ENCODE peak calls at places on chromosomes 2 and 18, in ten cellular contexts. One of them, this sample, is unnamed.
A peak's percentile ranks its signal among the peaks of the same experiment; 100 is the strongest.

GRCh38 chr2:101200714-101201113 is 49.5 kb upstream of the TBC1D8 start:
- DNase-seq in GM12878: no peak
- DNase-seq in neural progenitor cell: no peak
- DNase-seq in transverse colon: no peak
- DNase-seq in fibroblast of lung: peak; percentile 69
- DNase-seq in coronary artery: no peak
- DNase-seq in RWPE1: peak; percentile 61
- DNase-seq in naive thymus-derived CD4-positive, alpha-beta T cell: no peak
- DNase-seq in MM.1S: no peak
- DNase-seq in A549: no peak
- DNase-seq in this sample: no peak

GRCh38 chr18:45920367-45920766 is 46.8 kb downstream of the EPG5 start:
- DNase-seq in fibroblast of lung: peak; percentile 70
- DNase-seq in RWPE1: peak; percentile 48
- DNase-seq in transverse colon: peak; percentile 60
- DNase-seq in GM12878: no peak
- DNase-seq in MM.1S: no peak
- DNase-seq in neural progenitor cell: no peak
- DNase-seq in coronary artery: no peak
- DNase-seq in naive thymus-derived CD4-positive, alpha-beta T cell: no peak
- DNase-seq in A549: no peak
- DNase-seq in this sample: peak; percentile 48

GRCh38 chr2:30239308-30240161 is 8.2 kb downstream of the LBH start:
- DNase-seq in fibroblast of lung: peak; percentile 83
- DNase-seq in naive thymus-derived CD4-positive, alpha-beta T cell: peak; percentile 76
- DNase-seq in A549: peak; percentile 89
- DNase-seq in transverse colon: peak; percentile 79
- DNase-seq in MM.1S: peak; percentile 63
- DNase-seq in GM12878: no peak
- DNase-seq in coronary artery: peak; percentile 88
- DNase-seq in neural progenitor cell: peak; percentile 69
- DNase-seq in RWPE1: peak; percentile 56
- DNase-seq in this sample: no peak

GRCh38 chr2:187302146-187302545 is 145.9 kb downstream of the CALCRL start:
- DNase-seq in MM.1S: no peak
- DNase-seq in transverse colon: no peak
- DNase-seq in GM12878: no peak
- DNase-seq in neural progenitor cell: no peak
- DNase-seq in coronary artery: no peak
- DNase-seq in RWPE1: no peak
- DNase-seq in A549: no peak
- DNase-seq in naive thymus-derived CD4-positive, alpha-beta T cell: no peak
- DNase-seq in fibroblast of lung: peak; percentile 74
- DNase-seq in this sample: no peak

GRCh38 chr2:210567279-210567678 is 10.9 kb downstream of the CPS1 start:
- DNase-seq in naive thymus-derived CD4-positive, alpha-beta T cell: no peak
- DNase-seq in GM12878: no peak
- DNase-seq in MM.1S: no peak
- DNase-seq in coronary artery: no peak
- DNase-seq in fibroblast of lung: no peak
- DNase-seq in A549: no peak
- DNase-seq in neural progenitor cell: no peak
- DNase-seq in RWPE1: no peak
- DNase-seq in transverse colon: no peak
- DNase-seq in this sample: no peak

GRCh38 chr2:20291846-20292408 is 58.7 kb downstream of the PUM2 start:
- DNase-seq in neural progenitor cell: peak; percentile 31
- DNase-seq in A549: no peak
- DNase-seq in coronary artery: no peak
- DNase-seq in GM12878: no peak
- DNase-seq in RWPE1: no peak
- DNase-seq in MM.1S: no peak
- DNase-seq in fibroblast of lung: no peak
- DNase-seq in transverse colon: no peak
- DNase-seq in naive thymus-derived CD4-positive, alpha-beta T cell: no peak
- DNase-seq in this sample: no peak

GRCh38 chr2:64243081-64244048 is 99.1 kb upstream of the PELI1 start:
- DNase-seq in neural progenitor cell: no peak
- DNase-seq in MM.1S: no peak
- DNase-seq in fibroblast of lung: no peak
- DNase-seq in RWPE1: no peak
- DNase-seq in transverse colon: no peak
- DNase-seq in A549: no peak
- DNase-seq in coronary artery: no peak
- DNase-seq in naive thymus-derived CD4-positive, alpha-beta T cell: no peak
- DNase-seq in GM12878: no peak
- DNase-seq in this sample: no peak

GRCh38 chr2:239285932-239286230 is 114.9 kb downstream of the HDAC4 start:
- DNase-seq in MM.1S: no peak
- DNase-seq in RWPE1: no peak
- DNase-seq in transverse colon: no peak
- DNase-seq in neural progenitor cell: no peak
- DNase-seq in A549: no peak
- DNase-seq in GM12878: no peak
- DNase-seq in naive thymus-derived CD4-positive, alpha-beta T cell: no peak
- DNase-seq in fibroblast of lung: no peak
- DNase-seq in coronary artery: no peak
- DNase-seq in this sample: no peak

GRCh38 chr2:239734436-239735005 is 290.6 kb downstream of the NDUFA10 start:
- DNase-seq in transverse colon: no peak
- DNase-seq in coronary artery: no peak
- DNase-seq in fibroblast of lung: no peak
- DNase-seq in RWPE1: no peak
- DNase-seq in MM.1S: no peak
- DNase-seq in GM12878: no peak
- DNase-seq in neural progenitor cell: no peak
- DNase-seq in naive thymus-derived CD4-positive, alpha-beta T cell: no peak
- DNase-seq in A549: no peak
- DNase-seq in this sample: no peak

GRCh38 chr18:76450912-76451421 is 44.1 kb downstream of the ZNF516 start:
- DNase-seq in transverse colon: peak; percentile 42
- DNase-seq in MM.1S: no peak
- DNase-seq in fibroblast of lung: peak; percentile 79
- DNase-seq in RWPE1: no peak
- DNase-seq in coronary artery: peak; percentile 80
- DNase-seq in GM12878: peak; percentile 37
- DNase-seq in neural progenitor cell: peak; percentile 60
- DNase-seq in naive thymus-derived CD4-positive, alpha-beta T cell: no peak
- DNase-seq in A549: no peak
- DNase-seq in this sample: no peak

GRCh38 chr2:68853035-68853434 is 18.2 kb downstream of the BMP10 start:
- DNase-seq in transverse colon: no peak
- DNase-seq in naive thymus-derived CD4-positive, alpha-beta T cell: no peak
- DNase-seq in GM12878: no peak
- DNase-seq in MM.1S: no peak
- DNase-seq in fibroblast of lung: peak; percentile 21
- DNase-seq in coronary artery: no peak
- DNase-seq in neural progenitor cell: no peak
- DNase-seq in A549: no peak
- DNase-seq in RWPE1: no peak
- DNase-seq in this sample: no peak

GRCh38 chr2:68849579-68850030 is 21.6 kb downstream of the BMP10 start:
- DNase-seq in neural progenitor cell: no peak
- DNase-seq in coronary artery: no peak
- DNase-seq in GM12878: no peak
- DNase-seq in A549: no peak
- DNase-seq in fibroblast of lung: peak; percentile 16
- DNase-seq in RWPE1: no peak
- DNase-seq in transverse colon: no peak
- DNase-seq in MM.1S: no peak
- DNase-seq in naive thymus-derived CD4-positive, alpha-beta T cell: no peak
- DNase-seq in this sample: no peak

GRCh38 chr2:68847751-68848150 is 23.4 kb downstream of the BMP10 start:
- DNase-seq in GM12878: no peak
- DNase-seq in fibroblast of lung: no peak
- DNase-seq in naive thymus-derived CD4-positive, alpha-beta T cell: no peak
- DNase-seq in MM.1S: no peak
- DNase-seq in A549: no peak
- DNase-seq in RWPE1: no peak
- DNase-seq in transverse colon: no peak
- DNase-seq in neural progenitor cell: no peak
- DNase-seq in coronary artery: no peak
- DNase-seq in this sample: no peak

GRCh38 chr2:68853915-68854314 is 17.3 kb downstream of the BMP10 start:
- DNase-seq in naive thymus-derived CD4-positive, alpha-beta T cell: no peak
- DNase-seq in transverse colon: no peak
- DNase-seq in GM12878: no peak
- DNase-seq in A549: no peak
- DNase-seq in coronary artery: no peak
- DNase-seq in neural progenitor cell: no peak
- DNase-seq in MM.1S: no peak
- DNase-seq in fibroblast of lung: no peak
- DNase-seq in RWPE1: no peak
- DNase-seq in this sample: no peak

DNA sequence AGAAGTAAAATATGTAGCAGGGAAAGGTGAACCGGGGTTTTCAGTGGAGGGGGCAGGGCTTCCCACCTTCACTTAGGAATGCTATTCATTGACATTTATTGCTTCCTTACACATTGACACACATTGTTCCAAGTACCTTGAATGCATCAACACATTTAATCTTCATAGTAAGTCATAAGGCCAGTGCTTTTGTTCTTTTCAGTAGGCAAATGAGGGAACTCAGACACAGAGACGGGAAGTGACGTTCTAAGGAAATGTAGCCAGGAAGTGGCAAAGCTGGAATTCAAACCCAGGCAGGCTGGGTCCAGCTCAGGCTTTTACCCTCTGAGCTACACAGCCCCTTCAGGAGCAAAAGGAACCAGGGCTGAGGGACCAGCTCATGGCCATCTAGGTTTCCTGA is 20.7 kb downstream of the BMP10 start:
- DNase-seq in GM12878: no peak
- DNase-seq in RWPE1: no peak
- DNase-seq in fibroblast of lung: no peak
- DNase-seq in neural progenitor cell: no peak
- DNase-seq in A549: no peak
- DNase-seq in naive thymus-derived CD4-positive, alpha-beta T cell: no peak
- DNase-seq in MM.1S: no peak
- DNase-seq in transverse colon: no peak
- DNase-seq in coronary artery: no peak
- DNase-seq in this sample: no peak
- H3K27ac ChIP-seq in GM12878: no peak overlapping the region
- H3K27ac ChIP-seq in RWPE1: no peak overlapping the region
- H3K27ac ChIP-seq in fibroblast of lung: no peak overlapping the region
- H3K27ac ChIP-seq in neural progenitor cell: no peak overlapping the region
- H3K27ac ChIP-seq in A549: no peak overlapping the region
- H3K27ac ChIP-seq in naive thymus-derived CD4-positive, alpha-beta T cell: no peak overlapping the region
- H3K27ac ChIP-seq in MM.1S: no peak overlapping the region
- H3K27ac ChIP-seq in transverse colon: no peak overlapping the region
- H3K27ac ChIP-seq in coronary artery: no peak overlapping the region
- H3K27ac ChIP-seq in this sample: no peak overlapping the region

GRCh38 chr18:44736664-44737063 is 56.0 kb downstream of the SETBP1 start:
- DNase-seq in fibroblast of lung: no peak
- DNase-seq in transverse colon: no peak
- DNase-seq in A549: no peak
- DNase-seq in GM12878: no peak
- DNase-seq in naive thymus-derived CD4-positive, alpha-beta T cell: no peak
- DNase-seq in MM.1S: no peak
- DNase-seq in RWPE1: no peak
- DNase-seq in coronary artery: no peak
- DNase-seq in neural progenitor cell: no peak
- DNase-seq in this sample: no peak
- H3K27ac ChIP-seq in fibroblast of lung: no peak overlapping the region
- H3K27ac ChIP-seq in transverse colon: no peak overlapping the region
- H3K27ac ChIP-seq in A549: peak overlapping the region; percentile 21
- H3K27ac ChIP-seq in GM12878: no peak overlapping the region
- H3K27ac ChIP-seq in naive thymus-derived CD4-positive, alpha-beta T cell: no peak overlapping the region
- H3K27ac ChIP-seq in MM.1S: no peak overlapping the region
- H3K27ac ChIP-seq in RWPE1: no peak overlapping the region
- H3K27ac ChIP-seq in coronary artery: peak overlapping the region; percentile 71
- H3K27ac ChIP-seq in neural progenitor cell: no peak overlapping the region
- H3K27ac ChIP-seq in this sample: no peak overlapping the region

GRCh38 chr2:224466315-224466714 is 64.4 kb upstream of the FAM124B start:
- DNase-seq in naive thymus-derived CD4-positive, alpha-beta T cell: no peak
- DNase-seq in GM12878: no peak
- DNase-seq in neural progenitor cell: no peak
- DNase-seq in MM.1S: no peak
- DNase-seq in A549: no peak
- DNase-seq in fibroblast of lung: no peak
- DNase-seq in coronary artery: no peak
- DNase-seq in RWPE1: no peak
- DNase-seq in transverse colon: no peak
- DNase-seq in this sample: no peak

GRCh38 chr2:224472137-224472536 is 70.2 kb upstream of the FAM124B start:
- DNase-seq in neural progenitor cell: no peak
- DNase-seq in naive thymus-derived CD4-positive, alpha-beta T cell: no peak
- DNase-seq in MM.1S: no peak
- DNase-seq in coronary artery: no peak
- DNase-seq in transverse colon: no peak
- DNase-seq in A549: no peak
- DNase-seq in GM12878: no peak
- DNase-seq in RWPE1: no peak
- DNase-seq in fibroblast of lung: no peak
- DNase-seq in this sample: no peak

GRCh38 chr2:224472827-224473226 is 70.9 kb upstream of the FAM124B start:
- DNase-seq in neural progenitor cell: no peak
- DNase-seq in transverse colon: no peak
- DNase-seq in RWPE1: no peak
- DNase-seq in fibroblast of lung: no peak
- DNase-seq in naive thymus-derived CD4-positive, alpha-beta T cell: no peak
- DNase-seq in coronary artery: no peak
- DNase-seq in MM.1S: no peak
- DNase-seq in GM12878: no peak
- DNase-seq in A549: no peak
- DNase-seq in this sample: no peak

DNA sequence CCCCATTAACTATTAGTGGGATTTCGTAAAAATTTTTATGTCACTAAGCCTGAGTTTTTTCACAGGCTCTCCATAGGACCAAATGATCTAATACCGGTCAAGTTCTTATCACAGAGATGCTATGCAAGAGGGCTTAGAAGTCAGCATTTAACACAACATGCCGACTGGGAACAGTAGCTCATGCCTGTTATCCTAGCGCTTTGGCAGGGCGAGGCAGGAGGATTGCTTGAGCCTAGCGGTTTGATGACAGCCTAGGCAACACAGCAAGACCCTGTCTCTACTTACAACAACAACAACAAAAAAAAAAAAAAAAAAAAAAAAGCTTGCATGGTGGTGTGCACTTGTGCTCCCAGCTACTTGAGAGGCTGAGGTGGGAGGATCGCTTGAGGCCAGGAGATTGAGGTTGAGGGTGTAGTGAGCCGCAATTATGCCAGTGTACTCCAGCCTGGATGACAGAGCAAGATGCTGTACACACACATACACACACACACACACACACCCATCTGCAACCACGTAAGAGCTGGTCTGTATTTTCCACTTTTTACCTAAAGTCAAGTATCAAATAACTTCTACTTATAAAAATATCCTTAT is 67.6 kb upstream of the FAM124B start:
- DNase-seq in GM12878: no peak
- DNase-seq in neural progenitor cell: no peak
- DNase-seq in MM.1S: no peak
- DNase-seq in A549: no peak
- DNase-seq in naive thymus-derived CD4-positive, alpha-beta T cell: no peak
- DNase-seq in coronary artery: no peak
- DNase-seq in transverse colon: no peak
- DNase-seq in RWPE1: no peak
- DNase-seq in fibroblast of lung: no peak
- DNase-seq in this sample: no peak
- H3K27ac ChIP-seq in GM12878: no peak overlapping the region
- H3K27ac ChIP-seq in neural progenitor cell: no peak overlapping the region
- H3K27ac ChIP-seq in MM.1S: no peak overlapping the region
- H3K27ac ChIP-seq in A549: no peak overlapping the region
- H3K27ac ChIP-seq in naive thymus-derived CD4-positive, alpha-beta T cell: no peak overlapping the region
- H3K27ac ChIP-seq in coronary artery: no peak overlapping the region
- H3K27ac ChIP-seq in transverse colon: no peak overlapping the region
- H3K27ac ChIP-seq in RWPE1: no peak overlapping the region
- H3K27ac ChIP-seq in fibroblast of lung: no peak overlapping the region
- H3K27ac ChIP-seq in this sample: no peak overlapping the region

GRCh38 chr2:216634317-216635148 is 1.3 kb downstream of the IGFBP2 start:
- DNase-seq in transverse colon: peak; percentile 10
- DNase-seq in GM12878: no peak
- DNase-seq in A549: no peak
- DNase-seq in MM.1S: no peak
- DNase-seq in naive thymus-derived CD4-positive, alpha-beta T cell: no peak
- DNase-seq in neural progenitor cell: peak; percentile 62
- DNase-seq in RWPE1: no peak
- DNase-seq in coronary artery: no peak
- DNase-seq in fibroblast of lung: no peak
- DNase-seq in this sample: no peak
- H3K27ac ChIP-seq in transverse colon: peak overlapping the region; percentile 55
- H3K27ac ChIP-seq in GM12878: no peak overlapping the region
- H3K27ac ChIP-seq in A549: peak overlapping the region; percentile 88
- H3K27ac ChIP-seq in MM.1S: no peak overlapping the region
- H3K27ac ChIP-seq in naive thymus-derived CD4-positive, alpha-beta T cell: no peak overlapping the region
- H3K27ac ChIP-seq in neural progenitor cell: peak overlapping the region; percentile 92
- H3K27ac ChIP-seq in RWPE1: peak overlapping the region; percentile 95
- H3K27ac ChIP-seq in coronary artery: peak overlapping the region; percentile 89
- H3K27ac ChIP-seq in fibroblast of lung: no peak overlapping the region
- H3K27ac ChIP-seq in this sample: no peak overlapping the region

This sample was measured in substantia nigra.